ENCODE peak calls at places on chromosome 16, in nine cellular contexts. One of them, this sample, is unnamed.

GRCh38 chr16:11162571-11163268 is 93.3 kb downstream of the SOCS1 start:
- DNase-seq in CD8-positive, alpha-beta T cell: no peak
- DNase-seq in upper lobe of right lung: no peak
- DNase-seq in left ventricle myocardium inferior: no peak
- DNase-seq in heart right ventricle: no peak
- DNase-seq in uterus: no peak
- DNase-seq in GM23338: no peak
- DNase-seq in stomach: no peak
- DNase-seq in H1: no peak
- DNase-seq in this sample: no peak

GRCh38 chr16:82311528-82311927 is 141.5 kb upstream of the MPHOSPH6 start:
- DNase-seq in CD8-positive, alpha-beta T cell: no peak
- DNase-seq in upper lobe of right lung: no peak
- DNase-seq in left ventricle myocardium inferior: no peak
- DNase-seq in heart right ventricle: no peak
- DNase-seq in uterus: no peak
- DNase-seq in GM23338: no peak
- DNase-seq in stomach: no peak
- DNase-seq in H1: no peak
- DNase-seq in this sample: no peak

GRCh38 chr16:12311309-12311708 is 334.8 kb downstream of the SNX29 start:
- DNase-seq in CD8-positive, alpha-beta T cell: no peak
- DNase-seq in upper lobe of right lung: no peak
- DNase-seq in left ventricle myocardium inferior: no peak
- DNase-seq in heart right ventricle: peak; percentile 29
- DNase-seq in uterus: peak; percentile 49
- DNase-seq in GM23338: peak; percentile 67
- DNase-seq in stomach: no peak
- DNase-seq in H1: peak; percentile 23
- DNase-seq in this sample: no peak

GRCh38 chr16:81486555-81487061 is 42.0 kb downstream of the CMIP start:
- DNase-seq in CD8-positive, alpha-beta T cell: no peak
- DNase-seq in upper lobe of right lung: no peak
- DNase-seq in left ventricle myocardium inferior: peak; percentile 54
- DNase-seq in heart right ventricle: peak; percentile 52
- DNase-seq in uterus: peak; percentile 59
- DNase-seq in GM23338: no peak
- DNase-seq in stomach: peak; percentile 31
- DNase-seq in H1: no peak
- DNase-seq in this sample: no peak

GRCh38 chr16:79047337-79047736 is 553.2 kb downstream of the MAF start:
- DNase-seq in CD8-positive, alpha-beta T cell: no peak
- DNase-seq in upper lobe of right lung: no peak
- DNase-seq in left ventricle myocardium inferior: no peak
- DNase-seq in heart right ventricle: no peak
- DNase-seq in uterus: no peak
- DNase-seq in GM23338: peak; percentile 50
- DNase-seq in stomach: no peak
- DNase-seq in H1: no peak
- DNase-seq in this sample: no peak

GRCh38 chr16:81817789-81818304 is 38.8 kb downstream of the PLCG2 start:
- DNase-seq in CD8-positive, alpha-beta T cell: peak; percentile 52
- DNase-seq in upper lobe of right lung: no peak
- DNase-seq in left ventricle myocardium inferior: no peak
- DNase-seq in heart right ventricle: no peak
- DNase-seq in uterus: no peak
- DNase-seq in GM23338: no peak
- DNase-seq in stomach: peak; percentile 34
- DNase-seq in H1: no peak
- DNase-seq in this sample: peak; percentile 72

GRCh38 chr16:61030616-61031015 is 1005.6 kb downstream of the CDH8 start:
- DNase-seq in CD8-positive, alpha-beta T cell: no peak
- DNase-seq in upper lobe of right lung: no peak
- DNase-seq in left ventricle myocardium inferior: no peak
- DNase-seq in heart right ventricle: no peak
- DNase-seq in uterus: no peak
- DNase-seq in GM23338: no peak
- DNase-seq in stomach: no peak
- DNase-seq in H1: no peak
- DNase-seq in this sample: no peak

GRCh38 chr16:76676356-76676755 is 399.2 kb downstream of the CNTNAP4 start:
- DNase-seq in CD8-positive, alpha-beta T cell: no peak
- DNase-seq in upper lobe of right lung: no peak
- DNase-seq in left ventricle myocardium inferior: no peak
- DNase-seq in heart right ventricle: no peak
- DNase-seq in uterus: no peak
- DNase-seq in GM23338: peak; percentile 48
- DNase-seq in stomach: no peak
- DNase-seq in H1: no peak
- DNase-seq in this sample: no peak

GRCh38 chr16:57711-58110 is 4.1 kb downstream of the SNRNP25 start:
- DNase-seq in CD8-positive, alpha-beta T cell: no peak
- DNase-seq in upper lobe of right lung: no peak
- DNase-seq in left ventricle myocardium inferior: no peak
- DNase-seq in heart right ventricle: no peak
- DNase-seq in uterus: no peak
- DNase-seq in GM23338: no peak
- DNase-seq in stomach: no peak
- DNase-seq in H1: no peak
- DNase-seq in this sample: no peak

GRCh38 chr16:66483689-66484452 is 56.8 kb downstream of the BEAN1 start:
- DNase-seq in CD8-positive, alpha-beta T cell: peak; percentile 82
- DNase-seq in upper lobe of right lung: peak; percentile 91
- DNase-seq in left ventricle myocardium inferior: peak; percentile 79
- DNase-seq in heart right ventricle: peak; percentile 83
- DNase-seq in uterus: peak; percentile 66
- DNase-seq in GM23338: peak; percentile 87
- DNase-seq in stomach: peak; percentile 76
- DNase-seq in H1: peak; percentile 69
- DNase-seq in this sample: peak; percentile 66

GRCh38 chr16:13036600-13036999 is 135.2 kb downstream of the SHISA9 start:
- DNase-seq in CD8-positive, alpha-beta T cell: no peak
- DNase-seq in upper lobe of right lung: no peak
- DNase-seq in left ventricle myocardium inferior: peak; percentile 19
- DNase-seq in heart right ventricle: peak; percentile 37
- DNase-seq in uterus: no peak
- DNase-seq in GM23338: peak; percentile 90
- DNase-seq in stomach: peak; percentile 27
- DNase-seq in H1: no peak
- DNase-seq in this sample: no peak

GRCh38 chr16:85986931-85987749 is 88.2 kb downstream of the IRF8 start:
- DNase-seq in CD8-positive, alpha-beta T cell: peak; percentile 72
- DNase-seq in upper lobe of right lung: no peak
- DNase-seq in left ventricle myocardium inferior: no peak
- DNase-seq in heart right ventricle: no peak
- DNase-seq in uterus: no peak
- DNase-seq in GM23338: peak; percentile 66
- DNase-seq in stomach: no peak
- DNase-seq in H1: no peak
- DNase-seq in this sample: peak; percentile 69

GRCh38 chr16:25988089-25988488 is 296.3 kb downstream of the HS3ST4 start:
- DNase-seq in CD8-positive, alpha-beta T cell: no peak
- DNase-seq in upper lobe of right lung: no peak
- DNase-seq in left ventricle myocardium inferior: no peak
- DNase-seq in heart right ventricle: no peak
- DNase-seq in uterus: no peak
- DNase-seq in GM23338: peak; percentile 4
- DNase-seq in stomach: no peak
- DNase-seq in H1: no peak
- DNase-seq in this sample: no peak

GRCh38 chr16:83981799-83982198 is 13.8 kb downstream of the NECAB2 start:
- DNase-seq in CD8-positive, alpha-beta T cell: no peak
- DNase-seq in upper lobe of right lung: no peak
- DNase-seq in left ventricle myocardium inferior: no peak
- DNase-seq in heart right ventricle: no peak
- DNase-seq in uterus: no peak
- DNase-seq in GM23338: no peak
- DNase-seq in stomach: no peak
- DNase-seq in H1: no peak
- DNase-seq in this sample: no peak

GRCh38 chr16:74607967-74608356 is 1.0 kb upstream of the GLG1 start:
- DNase-seq in CD8-positive, alpha-beta T cell: no peak
- DNase-seq in upper lobe of right lung: peak; percentile 12
- DNase-seq in left ventricle myocardium inferior: no peak
- DNase-seq in heart right ventricle: no peak
- DNase-seq in uterus: no peak
- DNase-seq in GM23338: peak; percentile 81
- DNase-seq in stomach: no peak
- DNase-seq in H1: no peak
- DNase-seq in this sample: no peak

GRCh38 chr16:55898592-55898991 is 23.4 kb upstream of the CES5A start:
- DNase-seq in CD8-positive, alpha-beta T cell: no peak
- DNase-seq in upper lobe of right lung: no peak
- DNase-seq in left ventricle myocardium inferior: no peak
- DNase-seq in heart right ventricle: no peak
- DNase-seq in uterus: no peak
- DNase-seq in GM23338: no peak
- DNase-seq in stomach: no peak
- DNase-seq in H1: no peak
- DNase-seq in this sample: no peak

DNA sequence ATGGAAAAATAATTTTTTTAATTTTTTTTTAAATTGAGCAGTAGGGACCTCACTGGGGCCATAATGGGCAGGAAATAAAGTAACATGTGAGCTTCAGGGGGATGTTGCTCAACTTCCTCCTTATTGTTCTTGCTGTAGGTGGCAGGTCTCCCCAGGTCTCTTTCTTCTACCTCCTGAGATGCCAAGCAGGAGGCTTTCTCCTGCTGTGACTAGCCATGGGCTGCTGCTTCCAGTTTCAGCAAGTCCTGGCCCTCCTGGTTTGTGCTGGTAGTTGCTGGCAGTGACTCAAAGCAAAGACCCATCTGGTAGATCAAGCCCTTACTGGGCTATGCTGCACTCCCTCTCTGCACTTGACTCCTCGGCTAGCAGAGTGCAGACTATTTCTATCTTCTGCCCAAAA is 2.3 kb downstream of the DPEP2NB start:
- DNase-seq in CD8-positive, alpha-beta T cell: no peak
- DNase-seq in upper lobe of right lung: no peak
- DNase-seq in left ventricle myocardium inferior: no peak
- DNase-seq in heart right ventricle: no peak
- DNase-seq in uterus: no peak
- DNase-seq in GM23338: no peak
- DNase-seq in stomach: no peak
- DNase-seq in H1: no peak
- DNase-seq in this sample: no peak
- TF ChIP-seq CTCF in CD8-positive, alpha-beta T cell: no peak
- TF ChIP-seq CTCF in upper lobe of right lung: no peak
- TF ChIP-seq CTCF in left ventricle myocardium inferior: no peak
- TF ChIP-seq CTCF in heart right ventricle: no peak
- TF ChIP-seq CTCF in uterus: no peak
- TF ChIP-seq CTCF in GM23338: no peak
- TF ChIP-seq CTCF in stomach: no peak
- TF ChIP-seq CTCF in H1: no peak
- TF ChIP-seq CTCF in this sample: no peak

DNA sequence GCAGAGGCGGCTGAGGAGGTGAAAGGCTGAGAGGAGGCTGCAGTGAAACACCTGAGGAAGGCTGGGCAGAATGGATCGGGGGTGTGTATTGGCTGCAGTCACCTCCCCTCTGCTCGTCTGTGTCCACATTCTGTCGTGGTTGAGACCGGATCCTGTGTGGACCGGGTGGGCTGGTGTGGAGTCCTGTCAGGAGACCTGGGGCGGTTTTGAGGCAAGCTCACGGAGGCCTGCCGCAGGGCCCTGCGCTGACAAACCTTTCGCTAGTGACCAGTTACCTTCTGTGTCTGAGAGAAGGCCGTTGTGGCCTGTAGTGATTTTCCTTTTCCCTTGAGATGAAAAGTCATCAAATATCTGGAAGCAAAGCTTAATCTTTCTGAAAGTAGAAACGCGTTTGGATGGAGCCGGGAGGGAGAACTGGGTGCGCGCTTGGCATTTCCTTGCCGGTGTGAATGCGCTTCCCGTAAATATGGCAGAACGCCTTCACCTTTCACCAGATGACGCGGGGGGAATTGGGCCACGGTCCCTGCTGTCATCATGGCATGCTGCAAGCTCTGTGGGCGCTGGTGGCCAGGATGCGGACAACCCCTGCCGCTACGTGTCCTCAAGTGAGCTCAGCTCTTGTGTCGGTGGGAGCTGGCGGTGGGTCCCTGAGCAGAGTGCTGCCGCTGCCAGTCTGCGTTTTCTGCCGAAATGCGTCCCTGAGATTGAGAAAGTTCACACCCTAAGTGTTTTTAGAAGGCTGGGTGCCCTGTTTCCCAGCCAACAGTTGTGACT is 6.2 kb downstream of the BANP start:
- DNase-seq in CD8-positive, alpha-beta T cell: no peak
- DNase-seq in upper lobe of right lung: no peak
- DNase-seq in left ventricle myocardium inferior: no peak
- DNase-seq in heart right ventricle: no peak
- DNase-seq in uterus: no peak
- DNase-seq in GM23338: no peak
- DNase-seq in stomach: no peak
- DNase-seq in H1: no peak
- DNase-seq in this sample: no peak
- H3K4me3 ChIP-seq in CD8-positive, alpha-beta T cell: peak overlapping the region; percentile 39
- H3K4me3 ChIP-seq in upper lobe of right lung: no peak overlapping the region
- H3K4me3 ChIP-seq in left ventricle myocardium inferior: peak overlapping the region; percentile 21
- H3K4me3 ChIP-seq in heart right ventricle: no peak overlapping the region
- H3K4me3 ChIP-seq in uterus: no peak overlapping the region
- H3K4me3 ChIP-seq in GM23338: no peak overlapping the region
- H3K4me3 ChIP-seq in stomach: no peak overlapping the region
- H3K4me3 ChIP-seq in H1: no peak overlapping the region
- H3K4me3 ChIP-seq in this sample: no peak overlapping the region

DNA sequence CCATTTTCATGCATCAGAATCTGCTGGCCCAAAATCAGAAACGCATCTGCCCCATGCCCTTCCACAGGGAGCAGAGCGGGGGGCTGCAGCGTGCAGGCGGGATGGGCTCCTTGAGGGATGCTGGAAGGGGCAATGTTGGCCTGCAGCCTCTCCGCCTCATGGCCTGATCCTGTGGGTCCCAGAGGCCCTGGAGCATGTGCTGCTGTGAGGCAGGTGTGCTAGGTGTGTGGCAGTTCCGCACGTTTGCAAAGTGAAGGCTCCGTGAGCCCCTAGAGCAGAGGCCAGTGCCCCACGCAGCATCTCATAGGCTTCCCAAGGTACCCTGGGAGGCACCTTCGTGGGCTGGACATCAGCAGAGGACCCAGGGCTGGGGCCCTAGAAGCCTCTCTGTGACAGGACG is 36.4 kb upstream of the CDH15 start:
- DNase-seq in CD8-positive, alpha-beta T cell: no peak
- DNase-seq in upper lobe of right lung: peak; percentile 33
- DNase-seq in left ventricle myocardium inferior: peak; percentile 5
- DNase-seq in heart right ventricle: no peak
- DNase-seq in uterus: no peak
- DNase-seq in GM23338: no peak
- DNase-seq in stomach: no peak
- DNase-seq in H1: no peak
- DNase-seq in this sample: no peak
- H3K36me3 ChIP-seq in CD8-positive, alpha-beta T cell: peaks cover 25% of the 10 kb centered on the region
- H3K36me3 ChIP-seq in upper lobe of right lung: peaks cover 41% of the 10 kb centered on the region
- H3K36me3 ChIP-seq in left ventricle myocardium inferior: peaks cover 59% of the 10 kb centered on the region
- H3K36me3 ChIP-seq in heart right ventricle: peaks cover 15% of the 10 kb centered on the region
- H3K36me3 ChIP-seq in uterus: no peaks in the 10 kb centered on the region
- H3K36me3 ChIP-seq in GM23338: no peaks in the 10 kb centered on the region
- H3K36me3 ChIP-seq in stomach: peaks cover 94% of the 10 kb centered on the region
- H3K36me3 ChIP-seq in H1: no peaks in the 10 kb centered on the region
- H3K36me3 ChIP-seq in this sample: peaks cover 22% of the 10 kb centered on the region

DNA sequence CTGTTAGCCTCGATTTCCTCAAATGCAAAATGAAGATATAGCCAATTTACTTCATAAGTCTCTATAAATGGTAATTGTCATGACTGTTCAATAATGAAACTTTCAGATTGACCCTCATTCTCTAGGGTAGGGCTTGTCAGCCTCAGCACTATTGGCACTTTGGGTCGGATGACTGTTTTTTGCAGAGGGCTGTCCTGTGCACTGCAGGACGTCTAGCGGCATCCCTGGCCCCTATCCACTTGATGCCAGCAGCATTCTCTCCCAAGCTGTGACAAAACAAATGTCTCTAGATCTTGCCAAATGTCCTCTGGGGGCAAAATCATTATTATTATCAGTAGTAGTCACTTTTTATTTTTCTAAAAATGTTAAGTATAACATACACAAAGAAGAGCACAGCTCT is 24.6 kb downstream of the CDH11 start:
- DNase-seq in CD8-positive, alpha-beta T cell: no peak
- DNase-seq in upper lobe of right lung: no peak
- DNase-seq in left ventricle myocardium inferior: no peak
- DNase-seq in heart right ventricle: no peak
- DNase-seq in uterus: no peak
- DNase-seq in GM23338: no peak
- DNase-seq in stomach: no peak
- DNase-seq in H1: no peak
- DNase-seq in this sample: no peak
- TF ChIP-seq CTCF in CD8-positive, alpha-beta T cell: no peak
- TF ChIP-seq CTCF in upper lobe of right lung: no peak
- TF ChIP-seq CTCF in left ventricle myocardium inferior: no peak
- TF ChIP-seq CTCF in heart right ventricle: no peak
- TF ChIP-seq CTCF in uterus: no peak
- TF ChIP-seq CTCF in GM23338: no peak
- TF ChIP-seq CTCF in stomach: no peak
- TF ChIP-seq CTCF in H1: no peak
- TF ChIP-seq CTCF in this sample: no peak

This sample was measured in GM06990.